ENCODE peak calls at places on chromosomes 12 and 14, in four cellular contexts. One of them, this sample, is unnamed.

GRCh38 chr12:101931498-101932326 is 54.3 kb downstream of the DRAM1 start:
- DNase-seq in mesothelial cell of epicardium: no peak
- DNase-seq in SK-N-SH: no peak
- DNase-seq in fibroblast of mammary gland: no peak
- DNase-seq in this sample: no peak

GRCh38 chr14:51490205-51490604 is 161.5 kb upstream of the FRMD6 start:
- DNase-seq in mesothelial cell of epicardium: no peak
- DNase-seq in SK-N-SH: no peak
- DNase-seq in fibroblast of mammary gland: peak
- DNase-seq in this sample: no peak

GRCh38 chr12:116123511-116124258 is 153.8 kb downstream of the MED13L start:
- DNase-seq in mesothelial cell of epicardium: no peak
- DNase-seq in SK-N-SH: peak
- DNase-seq in fibroblast of mammary gland: peak
- DNase-seq in this sample: peak

GRCh38 chr14:32469388-32470160 is 140.5 kb downstream of the AKAP6 start:
- DNase-seq in mesothelial cell of epicardium: no peak
- DNase-seq in SK-N-SH: no peak
- DNase-seq in fibroblast of mammary gland: peak
- DNase-seq in this sample: no peak

GRCh38 chr12:7108928-7109920 is at the start of gene C1RL:
- DNase-seq in mesothelial cell of epicardium: peak
- DNase-seq in SK-N-SH: peak
- DNase-seq in fibroblast of mammary gland: peak
- DNase-seq in this sample: peak

GRCh38 chr12:40240779-40241178 is 16.0 kb downstream of the LRRK2 start:
- DNase-seq in mesothelial cell of epicardium: no peak
- DNase-seq in SK-N-SH: no peak
- DNase-seq in fibroblast of mammary gland: no peak
- DNase-seq in this sample: no peak

GRCh38 chr12:6538420-6539275 is 4.3 kb downstream of the GAPDH start:
- DNase-seq in mesothelial cell of epicardium: no peak
- DNase-seq in SK-N-SH: peak
- DNase-seq in fibroblast of mammary gland: peak
- DNase-seq in this sample: no peak

GRCh38 chr12:26630546-26631027 is 202.4 kb downstream of the ITPR2 start:
- DNase-seq in mesothelial cell of epicardium: no peak
- DNase-seq in SK-N-SH: no peak
- DNase-seq in fibroblast of mammary gland: peak
- DNase-seq in this sample: no peak

GRCh38 chr12:53254816-53255545 is 13.1 kb upstream of the ESPL1 start:
- DNase-seq in mesothelial cell of epicardium: no peak
- DNase-seq in SK-N-SH: no peak
- DNase-seq in fibroblast of mammary gland: no peak
- DNase-seq in this sample: no peak

GRCh38 chr14:92450351-92451070 is 63.1 kb upstream of the RIN3 start:
- DNase-seq in mesothelial cell of epicardium: no peak
- DNase-seq in SK-N-SH: no peak
- DNase-seq in fibroblast of mammary gland: no peak
- DNase-seq in this sample: no peak

GRCh38 chr14:73977896-73978295 is 27.8 kb downstream of the COQ6 start:
- DNase-seq in mesothelial cell of epicardium: no peak
- DNase-seq in SK-N-SH: no peak
- DNase-seq in fibroblast of mammary gland: no peak
- DNase-seq in this sample: no peak

GRCh38 chr14:85512491-85512890 is 17.5 kb upstream of the FLRT2 start:
- DNase-seq in mesothelial cell of epicardium: no peak
- DNase-seq in SK-N-SH: no peak
- DNase-seq in fibroblast of mammary gland: no peak
- DNase-seq in this sample: no peak

GRCh38 chr12:123089631-123090353 is 61.1 kb downstream of the PITPNM2 start:
- DNase-seq in mesothelial cell of epicardium: no peak
- DNase-seq in SK-N-SH: no peak
- DNase-seq in fibroblast of mammary gland: peak
- DNase-seq in this sample: no peak

DNA sequence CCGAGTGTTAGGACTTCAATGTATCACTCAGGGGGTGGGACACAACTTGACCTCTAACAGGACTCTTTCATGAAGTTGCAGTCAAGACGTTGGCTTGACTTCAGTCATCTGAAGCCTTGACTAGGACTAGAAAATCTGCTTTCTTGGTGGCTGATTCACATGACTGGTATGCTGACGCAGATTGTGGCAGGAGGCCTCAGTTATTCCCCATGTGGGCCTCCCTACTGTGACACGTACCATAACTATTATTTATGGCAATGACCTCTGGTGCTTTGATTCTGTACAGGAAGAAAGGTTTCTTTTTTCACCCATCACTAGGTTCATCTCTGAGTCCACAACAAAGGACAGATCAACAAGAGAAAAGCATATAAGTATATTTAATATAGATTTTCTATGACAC is 270.4 kb downstream of the NEDD1 start:
- DNase-seq in mesothelial cell of epicardium: no peak
- DNase-seq in SK-N-SH: no peak
- DNase-seq in fibroblast of mammary gland: no peak
- DNase-seq in this sample: no peak
- TF ChIP-seq CTCF in mesothelial cell of epicardium: no peak
- TF ChIP-seq CTCF in SK-N-SH: no peak
- TF ChIP-seq CTCF in fibroblast of mammary gland: no peak
- TF ChIP-seq CTCF in this sample: no peak

GRCh38 chr12:57215065-57215464 is 1.5 kb upstream of the NXPH4 start:
- DNase-seq in mesothelial cell of epicardium: no peak
- DNase-seq in SK-N-SH: no peak
- DNase-seq in fibroblast of mammary gland: no peak
- DNase-seq in this sample: no peak

GRCh38 chr12:57214398-57214781 is 2.2 kb upstream of the NXPH4 start:
- DNase-seq in mesothelial cell of epicardium: peak
- DNase-seq in SK-N-SH: peak
- DNase-seq in fibroblast of mammary gland: peak
- DNase-seq in this sample: peak

GRCh38 chr12:57216931-57217871 is 607 bp downstream of the NXPH4 start:
- DNase-seq in mesothelial cell of epicardium: no peak
- DNase-seq in SK-N-SH: peak
- DNase-seq in fibroblast of mammary gland: no peak
- DNase-seq in this sample: no peak

GRCh38 chr12:57215668-57216013 is 953 bp upstream of the NXPH4 start:
- DNase-seq in mesothelial cell of epicardium: no peak
- DNase-seq in SK-N-SH: no peak
- DNase-seq in fibroblast of mammary gland: no peak
- DNase-seq in this sample: no peak

DNA sequence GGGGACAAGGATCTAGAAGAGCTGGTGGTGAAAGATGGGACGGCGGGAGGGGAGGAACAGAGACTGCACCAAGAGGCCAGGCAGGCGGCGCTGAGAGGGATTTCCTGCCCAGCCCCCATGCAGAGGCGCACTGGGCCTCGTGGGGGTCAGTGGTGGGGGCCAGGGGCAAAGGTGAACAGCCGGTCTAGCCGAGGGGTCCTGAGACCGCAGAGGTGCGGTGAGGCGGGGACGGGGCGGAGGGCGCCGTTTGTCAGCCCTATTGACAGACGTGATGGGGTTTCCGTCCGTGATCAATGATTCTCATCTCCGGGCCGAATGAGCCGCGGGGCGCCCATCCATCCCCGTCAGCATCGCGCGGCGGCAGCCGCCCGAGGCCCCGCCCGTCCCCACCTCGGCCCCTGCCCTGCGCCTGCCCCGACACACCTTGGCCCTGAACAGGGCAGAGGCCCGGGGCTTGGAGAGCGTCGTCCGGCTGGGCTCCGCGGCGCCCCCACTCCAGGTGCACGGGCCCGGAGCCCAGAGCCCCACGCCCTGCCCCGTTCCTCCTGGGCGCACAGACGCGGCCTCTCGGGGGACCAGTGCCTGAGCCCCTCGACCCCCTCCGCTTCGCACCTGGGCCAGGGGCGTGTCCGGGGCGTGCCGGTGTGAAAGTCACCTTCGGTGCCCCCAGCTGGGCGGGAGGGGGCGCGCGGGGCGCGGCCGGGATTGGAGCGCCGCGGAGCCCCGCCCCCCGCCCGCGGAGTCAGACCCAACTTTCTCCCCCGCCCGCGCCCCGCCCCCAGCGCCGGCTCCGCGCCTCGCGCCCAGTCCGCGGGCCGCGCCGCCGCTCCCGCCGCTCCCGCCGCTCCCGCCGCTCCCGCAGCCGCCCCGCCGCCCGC is at the start of gene NXPH4:
- DNase-seq in mesothelial cell of epicardium: no peak
- DNase-seq in SK-N-SH: peak
- DNase-seq in fibroblast of mammary gland: no peak
- DNase-seq in this sample: no peak
- TF ChIP-seq CTCF in mesothelial cell of epicardium: no peak
- TF ChIP-seq CTCF in SK-N-SH: no peak
- TF ChIP-seq CTCF in fibroblast of mammary gland: no peak
- TF ChIP-seq CTCF in this sample: no peak

DNA sequence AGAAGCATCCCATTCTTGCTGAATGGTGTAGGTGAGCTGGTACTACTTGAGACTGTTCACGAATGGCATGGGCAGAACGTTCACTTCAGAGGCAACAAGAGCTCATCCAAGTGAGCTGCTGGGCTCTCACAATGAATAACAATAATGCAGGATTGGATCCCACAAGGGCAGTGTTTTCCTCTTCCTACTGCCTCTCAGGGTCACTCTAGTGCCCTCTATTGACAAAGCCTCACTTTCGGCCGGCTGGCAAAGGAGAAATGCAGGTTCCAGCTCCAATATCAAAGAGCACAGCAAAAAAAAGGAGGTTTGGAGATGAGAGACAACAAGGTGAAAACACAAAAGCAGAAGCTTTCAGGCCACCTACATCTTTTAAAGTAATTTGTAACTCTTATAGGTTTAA is 74.6 kb upstream of the MYF6 start:
- DNase-seq in mesothelial cell of epicardium: no peak
- DNase-seq in SK-N-SH: peak
- DNase-seq in fibroblast of mammary gland: peak
- DNase-seq in this sample: no peak
- TF ChIP-seq CTCF in mesothelial cell of epicardium: no peak
- TF ChIP-seq CTCF in SK-N-SH: peak
- TF ChIP-seq CTCF in fibroblast of mammary gland: peak
- TF ChIP-seq CTCF in this sample: no peak

DNA sequence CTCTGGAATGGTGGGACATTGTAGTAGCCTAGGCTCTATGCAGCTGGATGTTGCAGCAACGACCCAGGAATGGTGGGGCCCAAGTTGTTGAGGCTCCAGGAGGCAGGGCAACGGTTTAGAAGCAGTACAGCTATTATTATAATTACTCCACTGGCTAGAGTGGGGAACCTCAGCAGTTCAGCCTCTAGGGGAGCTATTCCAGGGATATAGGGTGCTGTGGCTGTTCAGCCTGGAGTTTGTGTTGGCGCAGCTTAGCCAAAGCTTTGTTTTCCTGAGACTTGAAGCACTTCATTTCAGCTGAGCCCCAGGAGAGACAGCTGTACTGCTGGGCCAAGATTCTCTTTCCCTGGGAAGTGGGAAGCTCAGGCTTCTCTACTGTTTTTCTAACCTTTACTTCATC is 1023.0 kb upstream of the ATXN7L3B start:
- DNase-seq in mesothelial cell of epicardium: no peak
- DNase-seq in SK-N-SH: peak
- DNase-seq in fibroblast of mammary gland: no peak
- DNase-seq in this sample: no peak
- TF ChIP-seq CTCF in mesothelial cell of epicardium: no peak
- TF ChIP-seq CTCF in SK-N-SH: no peak
- TF ChIP-seq CTCF in fibroblast of mammary gland: no peak
- TF ChIP-seq CTCF in this sample: peak

GRCh38 chr12:127690161-127690560 is 576.8 kb upstream of the TMEM132C start:
- DNase-seq in mesothelial cell of epicardium: no peak
- DNase-seq in SK-N-SH: no peak
- DNase-seq in fibroblast of mammary gland: peak
- DNase-seq in this sample: no peak
- TF ChIP-seq CTCF in mesothelial cell of epicardium: no peak
- TF ChIP-seq CTCF in SK-N-SH: peak
- TF ChIP-seq CTCF in fibroblast of mammary gland: no peak
- TF ChIP-seq CTCF in this sample: peak

GRCh38 chr14:66038214-66038977 is 447.8 kb upstream of the CCDC196 start:
- DNase-seq in mesothelial cell of epicardium: no peak
- DNase-seq in SK-N-SH: no peak
- DNase-seq in fibroblast of mammary gland: peak
- DNase-seq in this sample: peak
- TF ChIP-seq CTCF in mesothelial cell of epicardium: no peak
- TF ChIP-seq CTCF in SK-N-SH: no peak
- TF ChIP-seq CTCF in fibroblast of mammary gland: no peak
- TF ChIP-seq CTCF in this sample: no peak

GRCh38 chr14:52706286-52706685 is 714 bp upstream of the PSMC6 start:
- DNase-seq in mesothelial cell of epicardium: no peak
- DNase-seq in SK-N-SH: peak
- DNase-seq in fibroblast of mammary gland: peak
- DNase-seq in this sample: no peak
- TF ChIP-seq CTCF in mesothelial cell of epicardium: no peak
- TF ChIP-seq CTCF in SK-N-SH: no peak
- TF ChIP-seq CTCF in fibroblast of mammary gland: no peak
- TF ChIP-seq CTCF in this sample: no peak

GRCh38 chr14:101774814-101775213 is 13.3 kb downstream of the PPP2R5C start:
- DNase-seq in mesothelial cell of epicardium: no peak
- DNase-seq in SK-N-SH: no peak
- DNase-seq in fibroblast of mammary gland: no peak
- DNase-seq in this sample: no peak
- TF ChIP-seq CTCF in mesothelial cell of epicardium: no peak
- TF ChIP-seq CTCF in SK-N-SH: no peak
- TF ChIP-seq CTCF in fibroblast of mammary gland: no peak
- TF ChIP-seq CTCF in this sample: no peak